ENCODE peak calls at places on chromosomes 16 and 17, in nine cellular contexts. C is IMR-90, W is neuronal stem cell, R is GM23248, B is H9, K is mesenchymal stem cell, I is PC-3, X is HepG2, P is fibroblast of lung. T is an unnamed sample.

GRCh38 chr17:29883497-29883896 is 46.5 kb downstream of the SSH2 start:
- DNase-seq in C (peak; percentile 43), W (no peak), R (peak; percentile 24), B (no peak), K (no peak), I (no peak), X (no peak), P (peak; percentile 19), T (no peak)

GRCh38 chr17:1752425-1752941 is 9.4 kb upstream of the SERPINF1 start:
- DNase-seq in C (no peak), W (no peak), R (peak; percentile 47), B (peak; percentile 76), K (no peak), I (peak; percentile 41), X (no peak), P (no peak), T (no peak)

GRCh38 chr16:28186752-28187151 is 25.0 kb downstream of the XPO6 start:
- DNase-seq in C (peak; percentile 63), W (no peak), R (peak; percentile 64), B (no peak), K (peak; percentile 33), I (no peak), X (no peak), P (peak; percentile 49), T (no peak)

GRCh38 chr17:65231662-65232335 is 94.6 kb downstream of the RGS9 start:
- DNase-seq in C (peak; percentile 88), W (peak; percentile 69), R (peak; percentile 95), B (peak; percentile 89), K (peak; percentile 83), I (peak; percentile 91), X (peak; percentile 70), P (peak; percentile 89), T (peak; percentile 88)

GRCh38 chr17:3956558-3956957 is 7.7 kb downstream of the ATP2A3 start:
- DNase-seq in C (no peak), W (no peak), R (no peak), B (no peak), K (no peak), I (no peak), X (no peak), P (no peak), T (no peak)

GRCh38 chr17:41551370-41551769 is 20.5 kb downstream of the KRT9 start:
- DNase-seq in C (peak; percentile 46), W (no peak), R (peak; percentile 39), B (no peak), K (peak; percentile 54), I (no peak), X (no peak), P (peak; percentile 58), T (no peak)

GRCh38 chr17:78128616-78129384 is at the start of gene TMC6:
- DNase-seq in C (no peak), W (peak; percentile 48), R (no peak), B (peak; percentile 96), K (peak; percentile 43), I (peak; percentile 90), X (peak; percentile 87), P (no peak), T (peak; percentile 74)

GRCh38 chr16:28103516-28104170 is 40.1 kb upstream of the GSG1L start:
- DNase-seq in C (no peak), W (no peak), R (no peak), B (no peak), K (no peak), I (no peak), X (no peak), P (no peak), T (no peak)

GRCh38 chr17:45129426-45129939 is 2.8 kb downstream of the PLCD3 start:
- DNase-seq in C (no peak), W (no peak), R (peak; percentile 53), B (no peak), K (peak; percentile 84), I (no peak), X (peak; percentile 89), P (no peak), T (peak; percentile 70)

GRCh38 chr16:57266531-57267268 is 17.8 kb downstream of the PLLP start:
- DNase-seq in C (no peak), W (no peak), R (no peak), B (no peak), K (no peak), I (no peak), X (no peak), P (peak; percentile 29), T (no peak)

GRCh38 chr16:67546761-67547422 is 15.4 kb upstream of the CTCF start:
- DNase-seq in C (peak; percentile 57), W (peak; percentile 67), R (peak; percentile 71), B (peak; percentile 88), K (peak; percentile 75), I (peak; percentile 72), X (peak; percentile 65), P (peak; percentile 35), T (peak; percentile 86)

DNA sequence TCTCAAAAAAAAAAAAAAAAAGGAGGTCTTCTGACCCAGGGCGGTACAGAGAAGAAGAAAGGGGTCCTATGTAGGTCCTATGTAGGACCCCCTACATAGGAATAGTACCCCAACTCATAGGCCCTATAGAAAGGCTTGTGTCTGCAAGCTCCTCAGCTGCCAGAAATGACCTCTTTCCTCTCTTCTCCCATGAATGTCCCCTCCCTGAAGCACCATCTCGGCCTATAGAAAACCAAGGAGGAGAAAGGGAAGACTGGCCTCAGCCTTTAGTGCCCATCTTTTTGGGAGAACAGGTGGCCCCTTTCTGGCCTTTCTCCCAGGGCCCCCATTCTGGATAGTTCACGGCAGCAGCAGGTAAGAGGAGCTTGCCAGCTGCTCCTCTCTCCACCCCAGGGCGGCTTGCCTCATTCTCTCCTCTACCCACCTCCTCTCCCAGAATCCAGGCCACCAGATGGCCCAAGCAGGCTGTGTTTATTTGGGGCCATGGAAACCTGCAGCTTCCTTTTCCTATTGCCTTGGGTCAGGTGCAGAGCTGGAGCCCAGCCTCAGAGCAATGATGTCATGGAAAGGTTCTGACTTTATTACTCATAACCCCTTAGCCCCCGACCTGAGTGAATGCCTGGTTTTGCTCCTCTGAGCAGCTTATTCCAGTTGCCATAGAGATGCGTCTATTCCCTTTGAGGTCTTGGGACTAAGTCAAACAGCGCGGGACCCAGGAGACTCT is 1.6 kb upstream of the MRPL58 start:
- DNase-seq in C (peak; percentile 55), W (no peak), R (peak; percentile 69), B (peak; percentile 75), K (peak; percentile 87), I (peak; percentile 65), X (peak; percentile 68), P (peak; percentile 42), T (no peak)
- H3K9ac ChIP-seq in C (no peak overlapping the region), W (no peak overlapping the region), R (peak overlapping the region; percentile 84), B (no peak overlapping the region), K (peak overlapping the region; percentile 98), I (no peak overlapping the region), X (no peak overlapping the region), P (no peak overlapping the region), T (no peak overlapping the region)

GRCh38 chr16:81436381-81436780 is 8.2 kb upstream of the CMIP start:
- DNase-seq in C (no peak), W (no peak), R (peak; percentile 39), B (no peak), K (no peak), I (no peak), X (no peak), P (no peak), T (no peak)
- H3K4me2 ChIP-seq in C (no peak overlapping the region), W (no peak overlapping the region), R (no peak overlapping the region), B (no peak overlapping the region), K (no peak overlapping the region), I (no peak overlapping the region), X (no peak overlapping the region), P (no peak overlapping the region), T (no peak overlapping the region)

DNA sequence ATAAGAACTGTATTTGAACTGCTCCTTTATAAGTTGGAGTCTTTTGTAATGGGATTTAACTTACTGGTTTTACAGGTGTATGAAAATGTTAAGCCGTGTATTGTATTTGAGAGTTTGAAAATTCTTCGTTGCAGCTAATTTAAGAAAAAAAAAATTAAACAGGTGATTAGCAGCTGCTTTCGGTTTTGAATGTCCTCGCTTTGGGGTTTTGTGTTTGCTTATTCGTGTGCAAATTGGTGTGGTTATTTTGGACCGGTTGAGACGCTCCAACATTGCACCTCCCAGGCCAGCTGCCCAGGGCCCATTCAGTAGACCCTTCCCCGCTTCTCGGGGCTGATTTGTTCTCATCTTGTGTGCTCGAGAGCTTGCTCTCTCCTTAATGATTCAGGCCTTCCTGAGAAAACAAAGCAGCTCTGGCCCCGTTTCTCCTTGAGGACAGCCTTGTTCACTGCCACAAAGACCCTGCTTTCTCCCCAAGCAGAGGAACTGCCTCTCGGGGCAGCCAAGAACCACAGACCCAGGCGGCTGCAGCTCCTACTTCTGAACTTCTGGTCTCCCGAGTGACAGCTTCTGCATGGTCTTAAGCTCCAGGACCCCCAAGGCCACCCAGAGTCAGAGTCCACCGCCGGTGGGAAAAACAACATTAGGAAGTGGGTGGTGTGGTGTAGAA is 100.5 kb downstream of the MSI2 start:
- DNase-seq in C (no peak), W (peak; percentile 46), R (no peak), B (no peak), K (no peak), I (no peak), X (no peak), P (peak; percentile 42), T (peak; percentile 74)
- H3K9ac ChIP-seq in C (no peak overlapping the region), W (peak overlapping the region; percentile 65), R (no peak overlapping the region), B (no peak overlapping the region), K (no peak overlapping the region), I (peak overlapping the region; percentile 45), X (no peak overlapping the region), P (no peak overlapping the region), T (no peak overlapping the region)

GRCh38 chr16:4925791-4926190 is 11.2 kb downstream of the PPL start:
- DNase-seq in C (no peak), W (no peak), R (no peak), B (no peak), K (peak; percentile 37), I (no peak), X (no peak), P (no peak), T (no peak)
- H3K4me2 ChIP-seq in C (no peak overlapping the region), W (no peak overlapping the region), R (no peak overlapping the region), B (no peak overlapping the region), K (no peak overlapping the region), I (peak overlapping the region; percentile 56), X (no peak overlapping the region), P (no peak overlapping the region), T (no peak overlapping the region)

DNA sequence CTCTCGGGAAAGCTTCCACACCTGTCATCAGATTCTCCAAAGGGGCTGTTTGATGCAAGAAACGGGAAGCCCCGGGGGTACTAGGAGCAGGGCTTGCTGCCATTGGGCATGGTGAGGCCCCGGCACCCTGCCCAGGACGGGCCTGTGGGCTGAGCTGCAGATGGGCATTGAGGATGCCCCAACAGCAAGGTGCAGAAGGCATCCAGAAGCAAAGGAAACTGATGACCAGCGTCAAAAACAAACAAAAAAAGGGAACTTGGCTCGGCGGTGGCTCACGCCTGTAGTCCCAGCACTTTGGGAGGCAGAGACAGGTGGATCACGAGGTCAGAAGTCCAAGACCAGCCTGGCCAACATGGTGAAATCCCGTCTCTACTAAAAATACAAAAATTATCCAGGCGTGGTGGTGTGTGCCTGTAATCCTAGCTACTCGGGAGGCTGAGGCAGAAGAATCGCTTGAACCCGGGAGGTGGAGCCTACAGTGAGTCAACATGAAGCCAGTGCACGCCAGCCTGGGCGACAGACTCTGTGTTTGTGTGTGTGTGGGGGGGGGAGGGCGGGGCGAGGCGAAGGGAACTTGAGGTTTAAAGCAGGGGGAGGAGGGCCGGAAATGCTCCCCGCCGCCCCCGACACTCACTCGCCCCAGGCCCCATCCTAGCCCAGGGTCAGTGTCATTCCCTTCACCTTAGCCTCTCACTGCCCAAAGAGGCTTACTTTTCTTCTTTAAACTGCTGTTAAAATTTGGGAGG is 1.7 kb upstream of the LIMD2 start:
- DNase-seq in C (no peak), W (no peak), R (no peak), B (no peak), K (no peak), I (no peak), X (no peak), P (no peak), T (no peak)
- H3K9ac ChIP-seq in C (no peak overlapping the region), W (no peak overlapping the region), R (peak overlapping the region; percentile 51), B (no peak overlapping the region), K (peak overlapping the region; percentile 32), I (no peak overlapping the region), X (no peak overlapping the region), P (no peak overlapping the region), T (no peak overlapping the region)

GRCh38 chr16:71721066-71721740 is 3.3 kb downstream of the PHLPP2 start:
- DNase-seq in C (no peak), W (no peak), R (no peak), B (no peak), K (no peak), I (no peak), X (no peak), P (no peak), T (no peak)
- H3K4me2 ChIP-seq in C (no peak overlapping the region), W (no peak overlapping the region), R (no peak overlapping the region), B (no peak overlapping the region), K (no peak overlapping the region), I (no peak overlapping the region), X (no peak overlapping the region), P (no peak overlapping the region), T (no peak overlapping the region)